ENCODE peak calls at places on chromosome 16, in six cellular contexts. K, G, C, R, S and X are unnamed samples.
A peak's percentile ranks its signal among the peaks of the same experiment; 100 is the strongest.

GRCh38 chr16:2470603-2471015 is 488 bp upstream of the NTN3 start:
- DNase-seq in K (no peak), G (no peak), C (no peak), R (no peak), S (no peak), X (no peak)

GRCh38 chr16:23146877-23147601 is 2.2 kb downstream of the USP31 start:
- DNase-seq in K (no peak), G (no peak), C (no peak), R (no peak), S (no peak), X (no peak)

GRCh38 chr16:81461756-81462155 is 17.1 kb downstream of the CMIP start:
- DNase-seq in K (no peak), G (no peak), C (no peak), R (no peak), S (no peak), X (no peak)

GRCh38 chr16:17437142-17437720 is 33.5 kb downstream of the XYLT1 start:
- DNase-seq in K (no peak), G (no peak), C (no peak), R (no peak), S (no peak), X (no peak)

GRCh38 chr16:25716186-25716585 is 24.4 kb downstream of the HS3ST4 start:
- DNase-seq in K (no peak), G (no peak), C (no peak), R (no peak), S (no peak), X (no peak)

GRCh38 chr16:22325598-22326368 is 28.6 kb downstream of the POLR3E start:
- DNase-seq in K (no peak), G (no peak), C (no peak), R (no peak), S (no peak), X (no peak)

GRCh38 chr16:3038896-3039295 is 2.2 kb upstream of the BICDL2 start:
- DNase-seq in K (no peak), G (no peak), C (no peak), R (no peak), S (no peak), X (no peak)

GRCh38 chr16:11742041-11742535 is 569 bp downstream of the TXNDC11 start:
- DNase-seq in K (no peak), G (peak; percentile 68), C (peak; percentile 46), R (peak; percentile 70), S (peak; percentile 32), X (peak; percentile 38)

GRCh38 chr16:75263963-75264445 is 12.6 kb upstream of the BCAR1 start:
- DNase-seq in K (no peak), G (no peak), C (no peak), R (no peak), S (no peak), X (no peak)

GRCh38 chr16:69351309-69352027 is at the start of gene TMED6:
- DNase-seq in K (no peak), G (no peak), C (no peak), R (no peak), S (peak; percentile 92), X (no peak)
- TF ChIP-seq TAF1 in K (no peak), G (no peak), C (no peak), R (no peak), S (peak; percentile 64), X (no peak)

DNA sequence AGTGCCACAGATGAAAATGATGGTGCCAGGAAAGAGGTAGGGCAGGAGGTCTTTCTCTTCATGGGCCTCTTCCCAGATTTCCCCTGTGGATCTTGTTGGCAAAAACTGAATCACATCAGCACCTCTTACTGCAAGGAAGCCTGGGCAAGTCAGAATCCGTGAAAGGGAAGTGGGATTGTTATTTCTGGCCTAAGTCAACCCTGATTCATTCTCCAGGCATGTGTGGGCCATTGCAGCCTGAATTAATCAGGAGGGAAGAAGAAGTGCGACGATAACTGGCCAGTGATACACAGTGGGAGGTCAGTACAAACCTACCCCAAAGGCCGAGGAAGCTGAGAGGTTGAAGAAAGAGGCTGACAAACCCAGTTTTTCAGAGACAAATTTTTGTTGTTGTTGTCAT is 17.9 kb upstream of the NSMCE1 start:
- DNase-seq in K (no peak), G (no peak), C (no peak), R (no peak), S (peak; percentile 64), X (no peak)
- TF ChIP-seq POLR2AphosphoS5 in K (no peak), G (no peak), C (no peak), R (no peak), S (no peak), X (no peak)

DNA sequence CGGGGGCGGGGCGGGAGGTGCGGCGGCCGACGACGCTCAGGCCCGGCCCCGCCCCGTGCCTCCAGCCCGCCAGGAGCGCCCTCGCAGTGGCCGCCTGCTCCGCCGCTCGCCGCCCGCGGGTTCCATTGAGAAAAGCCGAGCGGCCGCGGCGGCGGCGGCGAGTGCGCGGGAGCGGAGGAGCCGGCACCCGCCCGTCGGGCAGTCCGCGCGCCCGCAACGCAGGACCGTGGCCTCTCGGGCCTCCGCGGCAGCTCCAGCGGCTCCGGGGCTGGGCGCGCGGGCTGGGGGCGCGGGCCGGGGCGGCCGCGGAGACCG is at the start of gene ZFPM1:
- DNase-seq in K (no peak), G (no peak), C (no peak), R (no peak), S (no peak), X (no peak)
- TF ChIP-seq POLR2A in K (peak; percentile 52), G (no peak), C (no peak), R (no peak), S (no peak), X (no peak)

GRCh38 chr16:4684763-4685162 is 8.6 kb upstream of the NUDT16L1 start:
- DNase-seq in K (no peak), G (no peak), C (no peak), R (no peak), S (no peak), X (no peak)
- TF ChIP-seq TAF1 in K (no peak), G (no peak), C (no peak), R (no peak), S (no peak), X (no peak)

GRCh38 chr16:1158456-1159324 is 5.8 kb downstream of the CACNA1H start:
- DNase-seq in K (no peak), G (no peak), C (no peak), R (peak; percentile 35), S (peak; percentile 40), X (no peak)
- TF ChIP-seq POLR2AphosphoS5 in K (no peak), G (no peak), C (no peak), R (no peak), S (no peak), X (no peak)

GRCh38 chr16:72013888-72014538 is 5.5 kb downstream of the DHODH start:
- DNase-seq in K (no peak), G (no peak), C (no peak), R (peak; percentile 63), S (no peak), X (no peak)

GRCh38 chr16:72009779-72010178 is 1.2 kb downstream of the DHODH start:
- DNase-seq in K (no peak), G (no peak), C (no peak), R (no peak), S (no peak), X (no peak)

GRCh38 chr16:72013389-72013788 is 4.8 kb downstream of the DHODH start:
- DNase-seq in K (no peak), G (no peak), C (no peak), R (peak; percentile 33), S (no peak), X (no peak)

GRCh38 chr16:72012607-72013006 is 4.1 kb downstream of the DHODH start:
- DNase-seq in K (no peak), G (no peak), C (no peak), R (no peak), S (no peak), X (no peak)

DNA sequence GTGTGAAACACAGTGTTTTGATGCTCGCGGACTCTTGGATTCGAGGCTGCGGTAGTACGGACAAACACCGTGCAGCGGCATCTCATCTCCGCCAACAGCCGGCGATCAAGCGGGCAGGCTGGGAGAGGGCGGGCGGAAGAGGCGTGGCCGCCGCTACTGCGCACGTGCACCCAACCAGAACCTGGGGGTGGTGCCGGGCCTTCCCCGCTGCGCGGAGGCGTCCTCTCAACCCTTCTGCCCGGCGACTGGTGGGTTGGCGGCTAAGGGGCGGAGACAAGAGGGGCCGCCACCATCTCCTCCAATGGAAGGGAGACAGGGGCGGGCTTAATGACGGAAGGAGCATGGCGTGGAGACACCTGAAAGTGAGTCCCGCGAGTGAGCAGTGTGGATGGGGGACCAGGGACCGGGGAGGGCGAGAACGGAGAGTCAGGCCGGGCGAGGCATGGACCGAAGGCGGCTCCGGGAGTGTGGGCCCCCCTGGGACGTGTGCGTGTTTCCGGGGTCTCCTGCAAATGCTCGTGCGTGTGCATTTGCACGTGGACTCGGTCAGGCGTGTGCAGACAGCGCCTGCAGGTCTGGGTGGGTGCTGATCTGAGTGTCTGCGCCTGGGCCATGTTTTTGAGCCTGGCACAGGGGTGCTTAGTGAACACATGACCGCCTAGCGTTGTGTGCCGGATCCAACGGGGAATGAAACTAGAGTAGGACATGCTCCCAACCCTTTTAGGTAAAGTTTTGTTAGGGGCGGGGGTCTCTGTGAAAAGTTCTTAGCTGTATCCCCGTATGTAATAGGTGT is at the start of gene DHODH:
- DNase-seq in K (peak; percentile 93), G (peak; percentile 93), C (peak; percentile 99), R (peak; percentile 99), S (peak; percentile 99), X (peak; percentile 100)
- TF ChIP-seq POLR2A in K (peak; percentile 96), G (peak; percentile 59), C (peak; percentile 97), R (peak; percentile 88), S (peak; percentile 98), X (peak; percentile 95)

GRCh38 chr16:84448444-84448843 is 56.0 kb downstream of the MEAK7 start:
- DNase-seq in K (no peak), G (no peak), C (no peak), R (no peak), S (no peak), X (no peak)
- TF ChIP-seq TAF1 in K (no peak), G (no peak), C (no peak), R (no peak), S (no peak), X (no peak)